ENCODE peak calls at places on chromosome 1, in six cellular contexts. V is IMR-90, D is A549, S is HepG2, F is K562, T is GM12878. L is an unnamed sample.

GRCh38 chr1:100717218-100717617 is 2.3 kb upstream of the VCAM1 start:
- DNase-seq in V (no peak), D (no peak), S (no peak), F (no peak), T (no peak), L (no peak)

GRCh38 chr1:248404024-248404423 is 1.2 kb downstream of the OR2T1 start:
- DNase-seq in V (peak), D (peak), S (no peak), F (peak), T (peak), L (peak)

GRCh38 chr1:59414406-59415133 is 117.7 kb downstream of the FGGY start:
- DNase-seq in V (peak), D (no peak), S (no peak), F (no peak), T (no peak), L (no peak)

GRCh38 chr1:197915217-197915616 is 2.0 kb upstream of the LHX9 start:
- DNase-seq in V (no peak), D (no peak), S (no peak), F (no peak), T (no peak), L (no peak)

GRCh38 chr1:220249522-220249921 is 22.7 kb downstream of the RAB3GAP2 start:
- DNase-seq in V (no peak), D (no peak), S (no peak), F (no peak), T (no peak), L (no peak)

GRCh38 chr1:83882906-83883305 is 116.0 kb downstream of the TTLL7 start:
- DNase-seq in V (peak), D (no peak), S (no peak), F (peak), T (no peak), L (peak)

GRCh38 chr1:205938682-205939081 is 4.6 kb downstream of the SLC26A9 start:
- DNase-seq in V (no peak), D (no peak), S (no peak), F (no peak), T (no peak), L (no peak)

GRCh38 chr1:248136811-248137210 is 8.1 kb upstream of the OR2M5 start:
- DNase-seq in V (no peak), D (no peak), S (no peak), F (no peak), T (no peak), L (no peak)

GRCh38 chr1:167454304-167454928 is 63.9 kb downstream of the CD247 start:
- DNase-seq in V (no peak), D (peak), S (no peak), F (no peak), T (no peak), L (no peak)

GRCh38 chr1:5514519-5515183 is 477.6 kb downstream of the NPHP4 start:
- DNase-seq in V (peak), D (peak), S (peak), F (peak), T (no peak), L (peak)

GRCh38 chr1:111127923-111128643 is 11.8 kb downstream of the DRAM2 start:
- DNase-seq in V (no peak), D (no peak), S (no peak), F (no peak), T (peak), L (no peak)

GRCh38 chr1:10673305-10673704 is 123.1 kb downstream of the CASZ1 start:
- DNase-seq in V (no peak), D (no peak), S (no peak), F (no peak), T (no peak), L (no peak)

GRCh38 chr1:65658122-65658521 is 134.6 kb upstream of the PDE4B start:
- DNase-seq in V (peak), D (no peak), S (no peak), F (peak), T (no peak), L (no peak)

GRCh38 chr1:229006121-229006870 is 264.6 kb upstream of the RAB4A start:
- DNase-seq in V (no peak), D (no peak), S (no peak), F (no peak), T (no peak), L (no peak)

GRCh38 chr1:212909652-212910063 is 40.7 kb upstream of the VASH2 start:
- DNase-seq in V (no peak), D (no peak), S (no peak), F (no peak), T (no peak), L (no peak)

GRCh38 chr1:221335161-221336101 is 406.5 kb downstream of the DUSP10 start:
- DNase-seq in V (peak), D (no peak), S (peak), F (no peak), T (no peak), L (no peak)

GRCh38 chr1:5345556-5345955 is 646.7 kb downstream of the NPHP4 start:
- DNase-seq in V (no peak), D (no peak), S (no peak), F (no peak), T (no peak), L (no peak)

GRCh38 chr1:154751690-154752089 is 118.4 kb downstream of the KCNN3 start:
- DNase-seq in V (no peak), D (no peak), S (no peak), F (no peak), T (no peak), L (no peak)

GRCh38 chr1:118101445-118101844 is 83.6 kb downstream of the SPAG17 start:
- DNase-seq in V (no peak), D (no peak), S (no peak), F (no peak), T (no peak), L (no peak)

GRCh38 chr1:35592991-35593769 is 20.1 kb downstream of the TFAP2E start:
- DNase-seq in V (no peak), D (no peak), S (no peak), F (no peak), T (no peak), L (no peak)

GRCh38 chr1:65431111-65431705 is 10.7 kb downstream of the LEPR start:
- DNase-seq in V (peak), D (no peak), S (peak), F (peak), T (no peak), L (peak)

DNA sequence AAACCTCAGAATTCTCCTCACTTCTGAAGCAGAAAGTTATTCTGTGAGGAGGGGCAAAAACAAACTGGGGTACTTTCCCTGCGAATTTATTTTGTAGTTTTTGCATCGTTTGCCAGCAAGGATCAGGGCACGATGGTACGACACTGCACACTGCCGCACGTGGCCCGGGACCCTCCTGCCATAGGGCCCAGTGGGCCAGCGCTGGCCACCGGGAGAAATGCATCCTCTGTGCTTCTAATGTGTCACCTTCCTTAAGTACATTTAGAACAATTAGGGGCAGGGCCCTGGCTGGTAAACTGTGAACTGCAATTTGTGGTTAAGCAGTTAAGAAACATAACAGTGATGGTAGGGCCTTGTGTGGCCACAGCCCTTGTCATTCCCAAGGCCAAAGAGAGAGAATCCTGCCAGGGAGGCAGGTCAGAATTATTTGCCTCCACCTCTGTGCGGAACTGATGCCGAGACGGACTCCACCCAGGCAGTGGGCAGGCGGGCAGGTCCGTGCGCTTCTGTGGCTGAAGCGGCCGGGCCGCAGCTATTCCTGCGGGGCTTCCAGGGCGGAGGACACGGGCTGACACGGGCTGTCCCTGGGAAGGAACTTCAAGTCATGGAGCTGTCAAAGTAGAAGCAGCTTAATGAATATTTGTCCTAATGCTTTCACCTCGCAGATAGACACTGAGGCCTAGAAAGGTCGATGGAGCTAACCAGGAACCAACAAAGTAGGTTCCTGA is 12.5 kb downstream of the GPR137B start:
- DNase-seq in V (no peak), D (no peak), S (no peak), F (no peak), T (no peak), L (no peak)
- TF ChIP-seq BHLHE40 in V (no peak), D (no peak), S (no peak), F (no peak), T (no peak), L (no peak)

DNA sequence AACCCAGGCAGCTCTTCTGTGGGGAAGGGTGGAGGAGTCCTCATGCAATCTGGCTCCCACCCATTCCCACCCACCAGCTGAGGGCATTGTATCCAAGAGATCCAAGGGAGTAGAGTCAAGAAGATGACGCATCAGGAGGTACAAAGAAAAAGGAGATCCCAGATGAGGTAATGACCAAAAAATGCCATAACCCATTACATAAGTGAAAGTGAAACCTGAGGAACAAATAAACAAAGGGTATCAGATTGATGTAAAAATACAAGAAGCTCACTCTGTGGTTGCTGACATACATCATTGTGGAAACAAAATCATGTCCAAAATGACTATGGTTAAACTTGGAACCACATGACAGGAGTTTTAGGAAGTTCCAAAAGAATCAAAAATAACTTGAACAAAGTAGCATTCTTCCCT is 42.5 kb downstream of the CCN1 start:
- DNase-seq in V (peak), D (no peak), S (no peak), F (no peak), T (no peak), L (no peak)
- TF ChIP-seq BHLHE40 in V (peak), D (no peak), S (no peak), F (no peak), T (no peak), L (no peak)

GRCh38 chr1:97089223-97089622 is 367.6 kb downstream of the PTBP2 start:
- DNase-seq in V (no peak), D (no peak), S (no peak), F (no peak), T (no peak), L (no peak)
- TF ChIP-seq BHLHE40 in V (no peak), D (no peak), S (no peak), F (no peak), T (no peak), L (no peak)

GRCh38 chr1:180372728-180373127 is 129.6 kb downstream of the ACBD6 start:
- DNase-seq in V (no peak), D (no peak), S (no peak), F (no peak), T (no peak), L (no peak)
- TF ChIP-seq BHLHE40 in V (no peak), D (no peak), S (no peak), F (no peak), T (no peak), L (no peak)

GRCh38 chr1:17272641-17273040 is 23.7 kb downstream of the PADI3 start:
- DNase-seq in V (no peak), D (no peak), S (no peak), F (no peak), T (no peak), L (no peak)

GRCh38 chr1:17276568-17276967 is 27.7 kb downstream of the PADI3 start:
- DNase-seq in V (peak), D (peak), S (no peak), F (no peak), T (no peak), L (no peak)

GRCh38 chr1:17273096-17273495 is 24.2 kb downstream of the PADI3 start:
- DNase-seq in V (no peak), D (no peak), S (no peak), F (no peak), T (no peak), L (no peak)

GRCh38 chr1:17272066-17272465 is 23.2 kb downstream of the PADI3 start:
- DNase-seq in V (no peak), D (no peak), S (no peak), F (no peak), T (no peak), L (no peak)

DNA sequence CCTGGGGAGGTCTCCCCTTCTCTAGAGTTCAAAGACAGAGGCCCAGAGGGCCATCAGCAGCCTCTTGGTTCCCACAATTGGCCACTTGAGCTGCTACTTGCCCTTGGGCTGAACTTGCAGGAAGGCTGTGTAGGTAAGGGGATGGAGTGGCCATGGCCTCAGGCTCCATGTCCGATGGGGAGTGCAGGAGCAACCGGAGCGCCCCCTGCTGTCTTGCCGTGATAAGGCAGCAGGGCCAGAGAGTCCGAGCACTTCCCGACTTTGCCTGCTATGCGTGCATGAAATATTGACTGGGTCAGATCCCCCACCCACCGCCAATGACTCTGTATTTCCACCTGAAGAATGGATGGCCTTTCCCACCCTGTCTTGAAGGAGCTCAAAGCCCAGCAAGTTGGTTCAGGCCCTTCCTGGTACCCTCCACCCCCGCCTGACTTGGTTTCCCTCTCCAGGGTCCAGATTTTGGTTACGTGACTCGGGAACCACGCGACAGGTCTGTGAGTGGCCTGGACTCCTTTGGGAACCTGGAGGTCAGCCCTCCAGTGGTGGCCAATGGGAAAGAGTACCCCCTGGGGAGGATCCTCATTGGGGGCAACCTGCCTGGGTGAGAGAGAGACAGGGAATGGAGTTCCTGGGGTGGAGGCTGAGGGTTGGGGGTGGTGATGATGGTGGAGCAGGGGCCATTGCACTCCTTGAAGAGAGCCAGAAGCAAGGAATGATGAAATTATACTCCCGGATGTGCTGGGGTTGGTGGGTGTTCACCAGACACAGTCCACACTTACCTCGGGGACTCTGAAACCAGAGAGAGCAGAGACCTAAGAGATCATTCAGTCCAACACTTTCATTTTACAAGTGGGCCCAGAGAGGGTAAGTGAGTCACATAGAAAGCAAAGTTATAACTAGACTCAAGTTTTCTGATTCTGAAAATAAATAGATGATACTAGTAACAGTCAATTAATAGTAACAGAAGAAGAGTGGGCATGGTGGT is 25.6 kb downstream of the PADI3 start:
- DNase-seq in V (peak), D (peak), S (peak), F (peak), T (peak), L (peak)
- TF ChIP-seq BHLHE40 in V (no peak), D (no peak), S (no peak), F (no peak), T (no peak), L (no peak)

DNA sequence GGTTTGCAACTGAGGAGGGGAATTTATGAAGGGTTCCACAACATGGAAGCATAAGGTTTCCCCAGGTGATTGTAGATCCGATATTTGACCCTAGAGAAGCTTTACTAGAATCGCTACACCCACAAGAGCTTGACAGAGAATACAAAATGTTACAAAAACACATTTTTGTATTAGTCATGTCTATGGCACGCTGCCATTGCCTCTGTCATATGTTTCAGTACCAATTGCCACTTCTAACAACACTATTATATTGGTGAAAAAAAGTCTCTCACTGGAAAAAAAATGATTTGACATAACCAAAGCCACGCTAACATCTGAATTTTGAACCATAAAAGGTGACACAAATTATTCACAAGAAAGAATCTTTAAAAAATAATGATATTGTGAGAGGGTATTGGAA is 214.5 kb downstream of the KCNT2 start:
- DNase-seq in V (peak), D (no peak), S (no peak), F (no peak), T (no peak), L (no peak)
- TF ChIP-seq BHLHE40 in V (no peak), D (no peak), S (no peak), F (no peak), T (no peak), L (no peak)

GRCh38 chr1:37479255-37480124 is 5.1 kb downstream of the ZC3H12A start:
- DNase-seq in V (peak), D (peak), S (peak), F (peak), T (peak), L (no peak)
- TF ChIP-seq BHLHE40 in V (peak), D (peak), S (no peak), F (peak), T (peak), L (no peak)

L was measured in HEK293T.